ENCODE peak calls at places on chromosome 5, in eight cellular contexts. Z is CD4-positive, alpha-beta memory T cell; H is GM06990; T is kidney; G is PC-3; C is anterior cingulate cortex; J is NCI-H446 treated with DMSO at 0.1 percent for 48 hours; Q is stimulated activated CD4-positive, alpha-beta T cell treated with anti-CD3 and anti-CD28 coated beads, Interleukin-2, amount 100 ng/mL, for 48 hours. M is an unnamed sample.

GRCh38 chr5:123754167-123754840 is 242.3 kb downstream of the CSNK1G3 start:
- DNase-seq in C (no peak), J (peak; percentile 79), H (no peak), Q (no peak), T (no peak), Z (no peak), G (peak; percentile 1), M (no peak)

GRCh38 chr5:8686707-8687106 is 817.8 kb downstream of the MTRR start:
- DNase-seq in J (no peak), C (no peak), Q (no peak), G (no peak), H (no peak), Z (no peak), T (no peak), M (no peak)

GRCh38 chr5:122102825-122103224 is 24.8 kb upstream of the LOX start:
- DNase-seq in G (no peak), H (no peak), Q (no peak), Z (no peak), T (no peak), C (no peak), J (no peak), M (no peak)

GRCh38 chr5:119470105-119470763 is 17.9 kb downstream of the HSD17B4 start:
- DNase-seq in H (peak; percentile 37), Q (no peak), C (no peak), Z (no peak), J (no peak), G (no peak), T (no peak), M (no peak)

GRCh38 chr5:31270396-31270795 is 76.9 kb downstream of the CDH6 start:
- DNase-seq in C (no peak), T (no peak), J (no peak), G (peak; percentile 42), Z (no peak), Q (no peak), H (no peak), M (peak; percentile 71)

GRCh38 chr5:144086295-144086694 is 84.2 kb downstream of the YIPF5 start:
- DNase-seq in Z (no peak), Q (no peak), T (no peak), H (no peak), J (no peak), G (no peak), C (no peak), M (no peak)

GRCh38 chr5:135058326-135058725 is 24.3 kb upstream of the PITX1 start:
- DNase-seq in J (no peak), H (no peak), G (peak; percentile 6), Q (no peak), T (peak; percentile 32), C (no peak), Z (no peak), M (no peak)

GRCh38 chr5:138033916-138034315 is 1.0 kb upstream of the FAM13B start:
- DNase-seq in C (no peak), G (peak; percentile 45), T (no peak), H (no peak), J (no peak), Q (no peak), Z (no peak), M (no peak)

GRCh38 chr5:149268928-149269557 is 2.6 kb upstream of the AFAP1L1 start:
- DNase-seq in G (peak; percentile 96), H (no peak), T (no peak), Q (no peak), Z (peak; percentile 42), C (no peak), J (peak; percentile 35), M (peak; percentile 63)

GRCh38 chr5:1400211-1400855 is 44.9 kb downstream of the SLC6A3 start:
- DNase-seq in H (no peak), G (no peak), J (no peak), T (no peak), Q (no peak), Z (no peak), C (no peak), M (no peak)

GRCh38 chr5:181088289-181088688 is 42.7 kb downstream of the OR2V1 start:
- DNase-seq in J (no peak), G (peak; percentile 33), Q (no peak), T (no peak), H (no peak), C (no peak), Z (no peak), M (no peak)

GRCh38 chr5:51387854-51388320 is 4.6 kb downstream of the ISL1 start:
- DNase-seq in H (no peak), G (no peak), J (no peak), Z (no peak), C (no peak), T (no peak), Q (no peak), M (peak; percentile 87)

GRCh38 chr5:142779163-142779562 is 9.0 kb downstream of the ARHGAP26 start:
- DNase-seq in Q (no peak), Z (no peak), G (no peak), T (no peak), C (no peak), J (no peak), H (no peak), M (no peak)

GRCh38 chr5:34522599-34523381 is 133.3 kb upstream of the RAI14 start:
- DNase-seq in C (peak; percentile 36), Z (peak; percentile 42), H (no peak), G (peak; percentile 93), Q (peak; percentile 49), T (no peak), J (peak; percentile 70), M (peak; percentile 86)

GRCh38 chr5:117594165-117594564 is 1019.5 kb upstream of the SEMA6A start:
- DNase-seq in Q (no peak), T (no peak), J (no peak), H (no peak), Z (no peak), C (peak; percentile 36), G (no peak), M (no peak)

GRCh38 chr5:77641963-77642589 is 3.6 kb upstream of the OTP start:
- DNase-seq in Z (no peak), H (no peak), G (no peak), J (no peak), Q (no peak), T (no peak), C (no peak), M (no peak)